ENCODE peak calls at places on chromosomes 3 and 15, in eight cellular contexts. G is HEK293T; X is activated effector memory CD4-positive, alpha-beta T cell treated with anti-CD3 and anti-CD28 coated beads, Interleukin-2, amount 50 U/mL, for 16 hours; L is activated T-cell treated with anti-CD3 and anti-CD28 coated beads for 24 hours; V is SW480; S is kidney epithelial cell; K is GM04504; O is GM13976. U is an unnamed sample.

GRCh38 chr3:58038675-58039302 is 30.6 kb downstream of the FLNB start:
- DNase-seq in L (no peak), G (no peak), K (no peak), X (no peak), V (no peak), O (no peak), S (no peak), U (peak; percentile 34)

GRCh38 chr3:50171540-50172301 is 16.6 kb downstream of the SEMA3F start:
- DNase-seq in S (no peak), K (no peak), G (no peak), L (no peak), V (peak; percentile 96), X (no peak), O (no peak), U (no peak)

GRCh38 chr3:162721736-162722135 is 1225.1 kb downstream of the OTOL1 start:
- DNase-seq in G (no peak), S (no peak), K (no peak), V (no peak), O (no peak), L (no peak), X (no peak), U (no peak)

GRCh38 chr3:30098656-30099454 is 507.5 kb upstream of the TGFBR2 start:
- DNase-seq in G (no peak), O (no peak), X (no peak), S (peak; percentile 21), L (no peak), V (peak; percentile 23), K (peak; percentile 10), U (peak; percentile 1)

GRCh38 chr3:41974223-41974622 is 12.3 kb upstream of the ULK4 start:
- DNase-seq in O (no peak), K (no peak), L (no peak), V (no peak), G (no peak), S (no peak), X (no peak), U (no peak)

GRCh38 chr3:191170097-191170496 is 28.9 kb upstream of the OSTN start:
- DNase-seq in O (no peak), X (no peak), G (no peak), V (no peak), K (no peak), L (no peak), S (no peak), U (no peak)

GRCh38 chr15:99443768-99444446 is 121.9 kb upstream of the MEF2A start:
- DNase-seq in O (peak; percentile 23), S (no peak), V (no peak), X (peak; percentile 52), K (no peak), G (no peak), L (no peak), U (no peak)

GRCh38 chr15:78370013-78370412 is 29.9 kb downstream of the CRABP1 start:
- DNase-seq in X (no peak), O (no peak), V (no peak), L (no peak), S (no peak), K (no peak), G (no peak), U (no peak)

GRCh38 chr3:160427832-160428424 is 21.7 kb downstream of the TRIM59 start:
- DNase-seq in O (no peak), X (no peak), L (no peak), G (no peak), K (no peak), V (no peak), S (no peak), U (no peak)

GRCh38 chr3:112568642-112569041 is 6.8 kb downstream of the SLC35A5 start:
- DNase-seq in L (no peak), K (no peak), G (no peak), X (no peak), S (no peak), V (no peak), O (no peak), U (peak; percentile 50)

GRCh38 chr3:183369117-183369516 is 59.3 kb downstream of the MCF2L2 start:
- DNase-seq in K (no peak), G (no peak), X (no peak), L (no peak), S (no peak), V (no peak), O (no peak), U (no peak)

GRCh38 chr3:63067999-63068645 is 192.9 kb upstream of the CADPS start:
- DNase-seq in S (peak; percentile 16), V (peak; percentile 44), O (peak; percentile 7), X (no peak), G (peak; percentile 27), L (no peak), K (peak; percentile 17), U (peak; percentile 47)

GRCh38 chr3:43794776-43795175 is 104.0 kb downstream of the ABHD5 start:
- DNase-seq in S (peak; percentile 38), K (peak; percentile 66), V (no peak), X (no peak), L (no peak), G (no peak), O (no peak), U (no peak)